ENCODE peak calls at places on chromosomes 5 and 9, in eight cellular contexts. One of them, this sample, is unnamed.
A peak's percentile ranks its signal among the peaks of the same experiment; 100 is the strongest.

GRCh38 chr9:77848897-77849296 is 182.7 kb downstream of the GNAQ start:
- DNase-seq in PC-3: peak; percentile 24
- DNase-seq in GM23338: no peak
- DNase-seq in SK-N-SH: no peak
- DNase-seq in MM.1S: no peak
- DNase-seq in HCT116: no peak
- DNase-seq in hepatocyte: peak; percentile 46
- DNase-seq in OCI-LY7: no peak
- DNase-seq in this sample: no peak

GRCh38 chr9:121246821-121247511 is 21.0 kb upstream of the GSN start:
- DNase-seq in PC-3: no peak
- DNase-seq in GM23338: no peak
- DNase-seq in SK-N-SH: no peak
- DNase-seq in MM.1S: no peak
- DNase-seq in HCT116: no peak
- DNase-seq in hepatocyte: no peak
- DNase-seq in OCI-LY7: no peak
- DNase-seq in this sample: no peak

GRCh38 chr9:132160802-132161742 is 786 bp upstream of the NTNG2 start:
- DNase-seq in PC-3: peak; percentile 48
- DNase-seq in GM23338: peak; percentile 82
- DNase-seq in SK-N-SH: peak; percentile 84
- DNase-seq in MM.1S: peak; percentile 47
- DNase-seq in HCT116: no peak
- DNase-seq in hepatocyte: peak; percentile 61
- DNase-seq in OCI-LY7: peak; percentile 70
- DNase-seq in this sample: no peak

GRCh38 chr5:131224387-131225191 is 39.3 kb upstream of the CDC42SE2 start:
- DNase-seq in PC-3: no peak
- DNase-seq in GM23338: no peak
- DNase-seq in SK-N-SH: no peak
- DNase-seq in MM.1S: no peak
- DNase-seq in HCT116: no peak
- DNase-seq in hepatocyte: no peak
- DNase-seq in OCI-LY7: no peak
- DNase-seq in this sample: no peak

GRCh38 chr9:8567963-8568579 is 768.5 kb upstream of the DMAC1 start:
- DNase-seq in PC-3: no peak
- DNase-seq in GM23338: no peak
- DNase-seq in SK-N-SH: no peak
- DNase-seq in MM.1S: no peak
- DNase-seq in HCT116: no peak
- DNase-seq in hepatocyte: no peak
- DNase-seq in OCI-LY7: no peak
- DNase-seq in this sample: no peak

GRCh38 chr9:137312852-137313325 is 10.8 kb upstream of the NRARP start:
- DNase-seq in PC-3: no peak
- DNase-seq in GM23338: no peak
- DNase-seq in SK-N-SH: peak; percentile 24
- DNase-seq in MM.1S: no peak
- DNase-seq in HCT116: no peak
- DNase-seq in hepatocyte: peak; percentile 14
- DNase-seq in OCI-LY7: no peak
- DNase-seq in this sample: no peak

GRCh38 chr5:141695627-141696180 is 13.7 kb upstream of the ARAP3 start:
- DNase-seq in PC-3: peak; percentile 46
- DNase-seq in GM23338: no peak
- DNase-seq in SK-N-SH: peak; percentile 50
- DNase-seq in MM.1S: no peak
- DNase-seq in HCT116: no peak
- DNase-seq in hepatocyte: no peak
- DNase-seq in OCI-LY7: no peak
- DNase-seq in this sample: peak; percentile 89

GRCh38 chr9:133692364-133692985 is 45.7 kb downstream of the SARDH start:
- DNase-seq in PC-3: no peak
- DNase-seq in GM23338: no peak
- DNase-seq in SK-N-SH: no peak
- DNase-seq in MM.1S: no peak
- DNase-seq in HCT116: no peak
- DNase-seq in hepatocyte: no peak
- DNase-seq in OCI-LY7: no peak
- DNase-seq in this sample: no peak

GRCh38 chr5:157046041-157046440 is 12.9 kb downstream of the HAVCR1 start:
- DNase-seq in PC-3: no peak
- DNase-seq in GM23338: no peak
- DNase-seq in SK-N-SH: no peak
- DNase-seq in MM.1S: no peak
- DNase-seq in HCT116: peak; percentile 28
- DNase-seq in hepatocyte: peak; percentile 65
- DNase-seq in OCI-LY7: no peak
- DNase-seq in this sample: no peak

GRCh38 chr5:61262080-61262479 is 70.0 kb upstream of the ZSWIM6 start:
- DNase-seq in PC-3: no peak
- DNase-seq in GM23338: no peak
- DNase-seq in SK-N-SH: no peak
- DNase-seq in MM.1S: no peak
- DNase-seq in HCT116: no peak
- DNase-seq in hepatocyte: no peak
- DNase-seq in OCI-LY7: no peak
- DNase-seq in this sample: no peak

GRCh38 chr5:139391570-139392323 is 2.0 kb upstream of the MZB1 start:
- DNase-seq in PC-3: peak; percentile 92
- DNase-seq in GM23338: peak; percentile 59
- DNase-seq in SK-N-SH: no peak
- DNase-seq in MM.1S: peak; percentile 42
- DNase-seq in HCT116: no peak
- DNase-seq in hepatocyte: no peak
- DNase-seq in OCI-LY7: peak; percentile 76
- DNase-seq in this sample: peak; percentile 76

GRCh38 chr5:154198611-154199230 is 8.2 kb downstream of the GALNT10 start:
- DNase-seq in PC-3: peak; percentile 84
- DNase-seq in GM23338: peak; percentile 34
- DNase-seq in SK-N-SH: no peak
- DNase-seq in MM.1S: no peak
- DNase-seq in HCT116: no peak
- DNase-seq in hepatocyte: no peak
- DNase-seq in OCI-LY7: no peak
- DNase-seq in this sample: peak; percentile 87

GRCh38 chr5:120463991-120464626 is at the start of gene PRR16:
- DNase-seq in PC-3: peak; percentile 56
- DNase-seq in GM23338: peak; percentile 82
- DNase-seq in SK-N-SH: peak; percentile 90
- DNase-seq in MM.1S: peak; percentile 68
- DNase-seq in HCT116: no peak
- DNase-seq in hepatocyte: peak; percentile 85
- DNase-seq in OCI-LY7: no peak
- DNase-seq in this sample: no peak

GRCh38 chr5:147559725-147560124 is 49.9 kb upstream of the DPYSL3 start:
- DNase-seq in PC-3: no peak
- DNase-seq in GM23338: peak; percentile 70
- DNase-seq in SK-N-SH: no peak
- DNase-seq in MM.1S: no peak
- DNase-seq in HCT116: no peak
- DNase-seq in hepatocyte: no peak
- DNase-seq in OCI-LY7: no peak
- DNase-seq in this sample: no peak

GRCh38 chr5:147560982-147561381 is 51.1 kb upstream of the DPYSL3 start:
- DNase-seq in PC-3: no peak
- DNase-seq in GM23338: peak; percentile 71
- DNase-seq in SK-N-SH: no peak
- DNase-seq in MM.1S: no peak
- DNase-seq in HCT116: no peak
- DNase-seq in hepatocyte: no peak
- DNase-seq in OCI-LY7: no peak
- DNase-seq in this sample: no peak

GRCh38 chr5:147558131-147558730 is 48.4 kb upstream of the DPYSL3 start:
- DNase-seq in PC-3: no peak
- DNase-seq in GM23338: no peak
- DNase-seq in SK-N-SH: no peak
- DNase-seq in MM.1S: no peak
- DNase-seq in HCT116: no peak
- DNase-seq in hepatocyte: peak; percentile 11
- DNase-seq in OCI-LY7: no peak
- DNase-seq in this sample: no peak

GRCh38 chr5:147561435-147561834 is 51.6 kb upstream of the DPYSL3 start:
- DNase-seq in PC-3: no peak
- DNase-seq in GM23338: no peak
- DNase-seq in SK-N-SH: no peak
- DNase-seq in MM.1S: no peak
- DNase-seq in HCT116: no peak
- DNase-seq in hepatocyte: no peak
- DNase-seq in OCI-LY7: no peak
- DNase-seq in this sample: no peak

GRCh38 chr5:147558826-147559225 is 49.0 kb upstream of the DPYSL3 start:
- DNase-seq in PC-3: peak; percentile 52
- DNase-seq in GM23338: peak; percentile 84
- DNase-seq in SK-N-SH: peak; percentile 66
- DNase-seq in MM.1S: peak; percentile 35
- DNase-seq in HCT116: no peak
- DNase-seq in hepatocyte: peak; percentile 71
- DNase-seq in OCI-LY7: no peak
- DNase-seq in this sample: no peak
- TF ChIP-seq CTCF in PC-3: peak; percentile 73
- TF ChIP-seq CTCF in GM23338: peak; percentile 84
- TF ChIP-seq CTCF in SK-N-SH: peak; percentile 88
- TF ChIP-seq CTCF in MM.1S: peak; percentile 50
- TF ChIP-seq CTCF in HCT116: peak; percentile 52
- TF ChIP-seq CTCF in hepatocyte: peak; percentile 61
- TF ChIP-seq CTCF in OCI-LY7: peak; percentile 64
- TF ChIP-seq CTCF in this sample: peak; percentile 13

DNA sequence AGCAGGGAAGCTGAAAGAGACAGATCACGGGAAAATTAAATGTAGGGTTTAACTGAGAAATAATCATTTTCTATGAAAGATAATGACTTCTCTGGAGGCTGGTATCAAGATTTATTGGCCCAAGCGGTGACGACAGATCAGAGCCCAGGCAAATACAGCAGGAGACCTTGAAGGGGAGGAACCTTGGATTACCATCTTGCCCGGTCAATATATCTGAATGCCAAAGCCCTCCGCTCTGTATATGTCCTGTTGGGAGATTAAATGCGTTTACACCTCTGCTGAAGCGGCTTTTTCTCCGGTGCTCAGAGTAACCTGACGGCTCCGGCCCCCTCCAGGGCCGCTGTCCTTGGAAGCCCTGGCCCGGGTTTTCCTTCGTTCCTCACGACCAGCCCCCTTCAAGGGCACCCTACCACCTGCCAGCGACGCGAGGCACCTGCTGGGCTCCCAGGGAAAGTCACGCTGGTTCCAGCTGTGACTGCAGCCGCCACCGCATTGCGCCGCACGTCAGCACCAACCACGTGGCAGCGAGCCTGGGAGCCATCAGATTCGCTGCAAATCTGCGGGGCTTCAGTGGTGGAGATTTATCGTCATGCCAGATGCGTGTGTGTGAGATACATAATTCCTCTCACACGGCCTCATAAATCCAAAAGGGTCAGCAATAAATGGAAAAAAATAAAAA is 4.4 kb upstream of the QSOX2 start:
- DNase-seq in PC-3: no peak
- DNase-seq in GM23338: no peak
- DNase-seq in SK-N-SH: no peak
- DNase-seq in MM.1S: no peak
- DNase-seq in HCT116: no peak
- DNase-seq in hepatocyte: no peak
- DNase-seq in OCI-LY7: no peak
- DNase-seq in this sample: no peak
- H3K9me2 ChIP-seq in PC-3: no peaks in the 10 kb centered on the region
- H3K9me2 ChIP-seq in GM23338: no peaks in the 10 kb centered on the region
- H3K9me2 ChIP-seq in SK-N-SH: no peaks in the 10 kb centered on the region
- H3K9me2 ChIP-seq in MM.1S: no peaks in the 10 kb centered on the region
- H3K9me2 ChIP-seq in HCT116: no peaks in the 10 kb centered on the region
- H3K9me2 ChIP-seq in hepatocyte: no peaks in the 10 kb centered on the region
- H3K9me2 ChIP-seq in OCI-LY7: no peaks in the 10 kb centered on the region
- H3K9me2 ChIP-seq in this sample: no peaks in the 10 kb centered on the region

GRCh38 chr5:103902893-103903292 is 340.3 kb upstream of the NUDT12 start:
- DNase-seq in PC-3: no peak
- DNase-seq in GM23338: no peak
- DNase-seq in SK-N-SH: no peak
- DNase-seq in MM.1S: no peak
- DNase-seq in HCT116: no peak
- DNase-seq in hepatocyte: no peak
- DNase-seq in OCI-LY7: no peak
- DNase-seq in this sample: no peak
- TF ChIP-seq CTCF in PC-3: no peak
- TF ChIP-seq CTCF in GM23338: no peak
- TF ChIP-seq CTCF in SK-N-SH: no peak
- TF ChIP-seq CTCF in MM.1S: no peak
- TF ChIP-seq CTCF in HCT116: no peak
- TF ChIP-seq CTCF in hepatocyte: no peak
- TF ChIP-seq CTCF in OCI-LY7: no peak
- TF ChIP-seq CTCF in this sample: no peak

GRCh38 chr5:2560435-2560834 is 191.0 kb downstream of the IRX2 start:
- DNase-seq in PC-3: no peak
- DNase-seq in GM23338: no peak
- DNase-seq in SK-N-SH: no peak
- DNase-seq in MM.1S: no peak
- DNase-seq in HCT116: no peak
- DNase-seq in hepatocyte: no peak
- DNase-seq in OCI-LY7: no peak
- DNase-seq in this sample: no peak
- H3K9me2 ChIP-seq in PC-3: no peaks in the 10 kb centered on the region
- H3K9me2 ChIP-seq in GM23338: no peaks in the 10 kb centered on the region
- H3K9me2 ChIP-seq in SK-N-SH: no peaks in the 10 kb centered on the region
- H3K9me2 ChIP-seq in MM.1S: no peaks in the 10 kb centered on the region
- H3K9me2 ChIP-seq in HCT116: no peaks in the 10 kb centered on the region
- H3K9me2 ChIP-seq in hepatocyte: no peaks in the 10 kb centered on the region
- H3K9me2 ChIP-seq in OCI-LY7: no peaks in the 10 kb centered on the region
- H3K9me2 ChIP-seq in this sample: no peaks in the 10 kb centered on the region

DNA sequence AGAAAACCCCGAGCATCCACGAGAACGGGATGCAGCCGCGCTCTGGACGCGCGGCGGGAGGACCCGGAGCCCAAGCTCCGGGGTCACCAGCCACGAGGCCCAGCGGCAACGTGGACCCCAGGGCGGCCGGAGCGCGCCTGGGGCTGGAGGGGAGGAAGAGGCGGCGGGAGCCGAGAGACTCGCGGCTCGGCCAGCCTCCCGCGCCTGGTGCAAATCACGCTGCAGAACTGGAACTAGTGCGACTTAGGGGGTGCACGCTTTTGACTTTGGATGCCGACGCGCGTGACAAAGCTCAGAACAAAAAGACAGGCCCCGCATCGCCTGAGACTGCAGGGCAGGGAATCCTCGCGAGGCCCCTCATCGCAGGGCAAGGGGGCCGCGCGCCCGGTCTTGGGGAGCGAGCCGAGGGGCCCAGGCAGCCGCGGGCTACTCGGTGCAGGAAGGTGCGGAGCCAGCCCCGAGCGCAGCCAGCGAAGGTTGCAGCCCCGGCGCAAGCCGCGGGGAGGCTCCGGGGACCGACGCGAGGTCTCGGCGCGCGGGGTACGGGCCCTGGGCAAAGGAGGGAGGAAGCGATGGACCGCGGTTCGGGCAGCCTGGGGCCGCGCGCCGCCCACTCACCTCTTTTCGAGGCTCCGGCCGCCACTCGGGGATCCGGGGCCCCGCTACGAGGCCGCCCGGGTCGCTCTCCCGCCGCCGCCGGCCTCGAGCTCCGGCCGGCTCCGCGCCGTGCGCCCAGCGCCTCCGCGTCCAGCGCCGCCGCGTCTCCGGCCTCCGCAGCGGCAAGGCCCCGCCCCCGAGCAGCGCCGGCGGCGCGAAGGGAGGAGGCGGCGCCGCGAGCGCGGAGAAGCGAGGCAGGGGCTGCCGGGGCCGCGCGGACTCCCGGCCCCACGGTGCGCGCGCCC is at the start of gene GOLM1:
- DNase-seq in PC-3: peak; percentile 63
- DNase-seq in GM23338: peak; percentile 81
- DNase-seq in SK-N-SH: peak; percentile 93
- DNase-seq in MM.1S: peak; percentile 69
- DNase-seq in HCT116: no peak
- DNase-seq in hepatocyte: peak; percentile 87
- DNase-seq in OCI-LY7: no peak
- DNase-seq in this sample: no peak
- TF ChIP-seq CTCF in PC-3: no peak
- TF ChIP-seq CTCF in GM23338: peak; percentile 12
- TF ChIP-seq CTCF in SK-N-SH: no peak
- TF ChIP-seq CTCF in MM.1S: peak; percentile 15
- TF ChIP-seq CTCF in HCT116: no peak
- TF ChIP-seq CTCF in hepatocyte: peak; percentile 29
- TF ChIP-seq CTCF in OCI-LY7: no peak
- TF ChIP-seq CTCF in this sample: peak; percentile 18

This sample was measured in PC-9.